ENCODE peak calls at places on chromosome 10, in six cellular contexts. A is progenitor cell of endocrine pancreas, C is esophagus muscularis mucosa, X is AG04450, Z is glutamatergic neuron, O is mucosa of descending colon. U is an unnamed sample.

GRCh38 chr10:128029731-128030369 is 96.4 kb downstream of the MKI67 start:
- DNase-seq in A (no peak), C (no peak), X (no peak), Z (no peak), O (no peak), U (no peak)

GRCh38 chr10:5442056-5442989 is 30.0 kb downstream of the NET1 start:
- DNase-seq in A (no peak), C (no peak), X (no peak), Z (no peak), O (peak; percentile 85), U (no peak)

GRCh38 chr10:51758366-51758765 is 59.0 kb upstream of the CSTF2T start:
- DNase-seq in A (no peak), C (no peak), X (no peak), Z (no peak), O (no peak), U (no peak)

GRCh38 chr10:32077896-32078295 is 21.7 kb upstream of the KIF5B start:
- DNase-seq in A (no peak), C (peak; percentile 53), X (no peak), Z (peak; percentile 39), O (no peak), U (no peak)

GRCh38 chr10:3946234-3947229 is 161.5 kb upstream of the KLF6 start:
- DNase-seq in A (no peak), C (no peak), X (no peak), Z (no peak), O (no peak), U (peak; percentile 11)

GRCh38 chr10:13930123-13930522 is 343.4 kb downstream of the PRPF18 start:
- DNase-seq in A (no peak), C (no peak), X (no peak), Z (no peak), O (no peak), U (no peak)

GRCh38 chr10:119406888-119407777 is 135.4 kb downstream of the RGS10 start:
- DNase-seq in A (no peak), C (no peak), X (no peak), Z (no peak), O (no peak), U (no peak)

GRCh38 chr10:104614245-104614831 is 26.8 kb upstream of the SORCS3 start:
- DNase-seq in A (no peak), C (peak; percentile 57), X (no peak), Z (peak; percentile 38), O (peak; percentile 24), U (no peak)

GRCh38 chr10:12800302-12800701 is 201.2 kb downstream of the CCDC3 start:
- DNase-seq in A (no peak), C (no peak), X (no peak), Z (no peak), O (no peak), U (no peak)

GRCh38 chr10:129761166-129761565 is 202.9 kb downstream of the EBF3 start:
- DNase-seq in A (peak; percentile 5), C (peak; percentile 90), X (no peak), Z (no peak), O (no peak), U (peak; percentile 78)

GRCh38 chr10:118903251-118903650 is 126.3 kb upstream of the NANOS1 start:
- DNase-seq in A (no peak), C (peak; percentile 91), X (no peak), Z (no peak), O (no peak), U (peak; percentile 73)

DNA sequence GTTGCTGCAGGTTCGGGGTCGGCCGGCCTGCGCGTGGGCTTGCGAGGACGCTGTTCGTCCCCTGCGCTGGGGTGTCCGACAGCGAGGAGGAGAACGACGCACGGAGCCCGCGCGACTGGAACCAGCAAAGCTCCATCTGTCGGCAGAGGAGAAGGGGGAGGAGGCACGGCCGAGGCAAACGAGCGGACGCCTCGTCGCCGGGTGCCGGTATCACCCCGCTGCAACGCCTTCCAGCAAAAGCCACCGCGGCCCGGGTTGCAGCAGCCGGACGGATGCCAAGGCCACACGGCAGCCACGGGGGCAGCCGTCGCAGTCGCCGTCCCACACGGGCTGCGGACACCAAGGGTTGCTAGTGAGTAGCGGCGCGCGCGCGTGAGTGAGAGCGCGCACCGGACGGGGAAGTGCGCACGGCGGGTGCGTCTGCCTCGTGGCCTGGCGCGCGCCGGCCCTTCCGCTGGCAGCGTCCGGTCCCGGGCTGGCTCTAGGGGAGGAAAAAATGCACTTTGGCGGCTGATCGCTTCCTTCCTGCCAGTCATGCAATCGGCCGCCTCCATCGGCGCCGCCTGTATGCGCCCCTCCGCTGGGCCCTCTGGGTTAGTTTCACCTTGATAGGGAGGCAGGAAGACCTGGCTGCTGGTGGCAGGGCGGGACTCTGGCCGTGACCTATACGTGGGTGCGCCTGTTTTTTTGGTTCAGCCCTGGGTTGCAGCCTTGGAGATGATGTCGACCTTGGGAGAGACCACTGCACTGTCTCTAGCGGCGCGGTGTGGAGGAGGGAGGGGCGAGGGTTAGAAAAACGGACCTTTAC is 446 bp downstream of the STAMBPL1 start:
- DNase-seq in A (peak; percentile 42), C (peak; percentile 95), X (no peak), Z (peak; percentile 81), O (peak; percentile 88), U (peak; percentile 89)
- TF ChIP-seq CTCF in A (no peak), C (peak; percentile 9), X (peak; percentile 26), Z (no peak), O (peak; percentile 2), U (peak; percentile 41)

GRCh38 chr10:61961278-61961677 is 59.8 kb downstream of the ARID5B start:
- DNase-seq in A (no peak), C (no peak), X (no peak), Z (no peak), O (no peak), U (no peak)

GRCh38 chr10:61958311-61958710 is 56.8 kb downstream of the ARID5B start:
- DNase-seq in A (no peak), C (no peak), X (no peak), Z (no peak), O (no peak), U (no peak)

GRCh38 chr10:61958793-61959192 is 57.3 kb downstream of the ARID5B start:
- DNase-seq in A (no peak), C (no peak), X (no peak), Z (no peak), O (no peak), U (no peak)

GRCh38 chr10:61960396-61961120 is 59.1 kb downstream of the ARID5B start:
- DNase-seq in A (no peak), C (no peak), X (no peak), Z (no peak), O (no peak), U (no peak)

GRCh38 chr10:61959814-61960213 is 58.3 kb downstream of the ARID5B start:
- DNase-seq in A (no peak), C (no peak), X (no peak), Z (no peak), O (no peak), U (no peak)
- TF ChIP-seq CTCF in A (no peak), C (no peak), X (no peak), Z (no peak), O (no peak), U (no peak)

GRCh38 chr10:43885842-43886241 is 237.2 kb upstream of the ZNF32 start:
- DNase-seq in A (no peak), C (peak; percentile 26), X (no peak), Z (no peak), O (no peak), U (no peak)
- TF ChIP-seq CTCF in A (peak; percentile 54), C (no peak), X (no peak), Z (no peak), O (no peak), U (no peak)

GRCh38 chr10:58638406-58638805 is 125.7 kb downstream of the BICC1 start:
- DNase-seq in A (no peak), C (no peak), X (no peak), Z (no peak), O (no peak), U (no peak)

GRCh38 chr10:58643029-58643428 is 130.4 kb downstream of the BICC1 start:
- DNase-seq in A (no peak), C (no peak), X (no peak), Z (no peak), O (no peak), U (no peak)

GRCh38 chr10:58642283-58642682 is 129.6 kb downstream of the BICC1 start:
- DNase-seq in A (no peak), C (no peak), X (no peak), Z (no peak), O (no peak), U (no peak)

GRCh38 chr10:58641708-58642107 is 129.0 kb downstream of the BICC1 start:
- DNase-seq in A (no peak), C (no peak), X (no peak), Z (no peak), O (no peak), U (no peak)

DNA sequence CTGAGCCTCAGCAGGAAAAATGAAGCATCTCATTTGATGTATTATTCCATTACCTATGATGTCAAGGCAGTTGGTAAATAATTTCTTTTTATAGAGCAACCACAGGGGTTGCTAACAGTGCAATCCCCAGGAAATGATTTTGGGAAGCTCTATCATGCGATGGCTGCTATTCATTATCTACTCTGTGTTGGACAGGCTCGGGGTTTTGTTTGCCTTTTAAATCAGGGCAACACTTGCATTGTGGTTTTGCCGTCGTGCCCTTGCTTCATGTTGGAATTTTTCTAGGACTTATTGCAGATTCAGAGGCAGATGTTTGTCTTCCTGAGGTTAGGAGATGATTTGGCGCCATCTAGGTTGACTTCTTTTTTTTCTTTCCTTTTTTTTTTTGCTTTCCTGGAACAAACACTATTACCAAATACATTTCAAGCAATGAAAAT is 128.4 kb downstream of the BICC1 start:
- DNase-seq in A (no peak), C (no peak), X (peak; percentile 87), Z (no peak), O (no peak), U (no peak)
- TF ChIP-seq CTCF in A (no peak), C (peak; percentile 12), X (peak; percentile 39), Z (no peak), O (no peak), U (peak; percentile 65)

DNA sequence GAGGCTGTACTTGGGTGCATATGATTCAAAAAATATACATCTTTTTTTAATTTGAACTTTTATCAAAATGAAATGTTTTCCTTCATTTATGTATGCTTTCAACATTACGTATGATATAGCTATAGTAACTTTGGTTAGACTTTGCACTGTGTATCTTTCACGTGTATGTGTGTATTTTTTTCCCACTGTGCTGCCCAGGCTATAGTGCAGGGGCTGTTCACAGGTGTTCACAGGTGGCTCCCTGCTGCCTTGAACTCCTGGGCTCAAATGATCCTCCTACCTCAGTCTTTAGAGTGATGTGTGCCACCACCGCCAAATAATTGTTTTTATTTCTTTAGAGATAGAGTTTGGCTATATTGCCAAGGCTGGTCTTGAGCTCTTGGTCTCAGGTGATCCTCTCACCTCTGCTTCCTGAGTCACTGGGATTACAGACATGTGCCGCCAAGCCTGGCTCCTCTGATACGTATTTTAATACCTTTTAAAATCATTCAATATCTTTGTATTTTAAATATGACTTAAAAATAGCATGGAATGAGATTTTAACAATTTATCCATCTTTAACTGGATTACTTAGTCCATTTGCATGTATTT is 29.0 kb downstream of the FANK1 start:
- DNase-seq in A (no peak), C (no peak), X (no peak), Z (no peak), O (no peak), U (no peak)
- TF ChIP-seq CTCF in A (no peak), C (no peak), X (no peak), Z (no peak), O (no peak), U (no peak)

U was measured in osteocyte.